ENCODE peak calls at places on chromosomes 1 and 21, in four cellular contexts. I is neural progenitor cell; X is stimulated activated CD4-positive, alpha-beta T cell treated with anti-CD3 and anti-CD28 coated beads, Interleukin-12 subunit alpha, Interleukin-12 subunit beta, amount 100 ng/mL, for 48 hours; E is occipital lobe. O is an unnamed sample.

GRCh38 chr21:41610042-41610839 is 102.3 kb upstream of the TMPRSS2 start:
- DNase-seq in I (peak; percentile 82), X (peak; percentile 25), E (no peak), O (peak; percentile 21)

GRCh38 chr1:61951731-61952585 is 209.7 kb downstream of the PATJ start:
- DNase-seq in I (peak; percentile 28), X (no peak), E (no peak), O (no peak)

GRCh38 chr21:42695324-42696025 is 42.1 kb downstream of the PDE9A start:
- DNase-seq in I (no peak), X (no peak), E (no peak), O (no peak)

GRCh38 chr1:176515310-176515709 is 52.3 kb downstream of the PAPPA2 start:
- DNase-seq in I (no peak), X (no peak), E (no peak), O (no peak)

GRCh38 chr21:46161180-46161799 is 5.9 kb upstream of the FTCD start:
- DNase-seq in I (no peak), X (no peak), E (no peak), O (no peak)

GRCh38 chr21:25506887-25507286 is 100.4 kb downstream of the MRPL39 start:
- DNase-seq in I (no peak), X (no peak), E (no peak), O (no peak)

GRCh38 chr1:171739646-171740045 is 2.2 kb downstream of the VAMP4 start:
- DNase-seq in I (no peak), X (no peak), E (no peak), O (no peak)

GRCh38 chr1:110024613-110025012 is 9.8 kb upstream of the STRIP1 start:
- DNase-seq in I (no peak), X (no peak), E (no peak), O (no peak)

GRCh38 chr1:207088731-207089626 is at the start of gene C4BPB:
- DNase-seq in I (peak; percentile 9), X (no peak), E (no peak), O (no peak)

GRCh38 chr1:248688527-248689298 is 13.9 kb downstream of the OR14I1 start:
- DNase-seq in I (no peak), X (no peak), E (no peak), O (no peak)

GRCh38 chr1:247297263-247298123 is 34.2 kb downstream of the ZNF496 start:
- DNase-seq in I (no peak), X (no peak), E (no peak), O (no peak)

GRCh38 chr1:100458925-100459814 is 78.8 kb upstream of the GPR88 start:
- DNase-seq in I (peak; percentile 82), X (peak; percentile 63), E (peak; percentile 60), O (peak; percentile 61)

GRCh38 chr1:150928286-150928685 is 2.1 kb downstream of the SETDB1 start:
- DNase-seq in I (no peak), X (no peak), E (no peak), O (no peak)

GRCh38 chr21:38833122-38833521 is 27.4 kb downstream of the ETS2 start:
- DNase-seq in I (no peak), X (no peak), E (no peak), O (no peak)

GRCh38 chr1:192579319-192579738 is 3.8 kb downstream of the RGS1 start:
- DNase-seq in I (peak; percentile 34), X (no peak), E (no peak), O (no peak)

GRCh38 chr1:175174702-175175102 is 17.9 kb downstream of the KIAA0040 start:
- DNase-seq in I (no peak), X (no peak), E (no peak), O (no peak)

GRCh38 chr1:200115532-200115931 is 88.0 kb downstream of the NR5A2 start:
- DNase-seq in I (no peak), X (no peak), E (no peak), O (no peak)

GRCh38 chr1:204449631-204450280 is 38.1 kb upstream of the PPP1R15B start:
- DNase-seq in I (no peak), X (no peak), E (no peak), O (no peak)

GRCh38 chr21:33546076-33546475 is 3.2 kb downstream of the SON start:
- DNase-seq in I (no peak), X (no peak), E (no peak), O (no peak)

GRCh38 chr1:218705391-218705790 is 360.3 kb downstream of the TGFB2 start:
- DNase-seq in I (no peak), X (no peak), E (no peak), O (no peak)

GRCh38 chr1:150813028-150813707 is 5.1 kb upstream of the CTSK start:
- DNase-seq in I (peak; percentile 42), X (peak; percentile 2), E (no peak), O (no peak)

GRCh38 chr1:197910120-197911110 is 6.8 kb upstream of the LHX9 start:
- DNase-seq in I (peak; percentile 39), X (no peak), E (no peak), O (peak; percentile 10)

GRCh38 chr1:179599623-179600249 is 8.1 kb downstream of the TDRD5 start:
- DNase-seq in I (peak; percentile 55), X (no peak), E (no peak), O (no peak)